ENCODE peak calls at places on chromosomes 11 and 22, in ten cellular contexts. H, I, Y, E, D, L, J, B, K and Q are unnamed samples.

GRCh38 chr11:10818594-10818993 is 9.9 kb upstream of the EIF4G2 start:
- DNase-seq in H (no peak), I (no peak), Y (no peak), E (no peak), D (no peak), L (no peak), J (peak), B (no peak), K (no peak), Q (peak)

GRCh38 chr11:12727556-12728070 is 53.4 kb downstream of the TEAD1 start:
- DNase-seq in H (no peak), I (no peak), Y (no peak), E (no peak), D (no peak), L (no peak), J (no peak), B (no peak), K (no peak), Q (no peak)

GRCh38 chr22:19182472-19183157 is 4.1 kb upstream of the SLC25A1 start:
- DNase-seq in H (no peak), I (no peak), Y (no peak), E (no peak), D (no peak), L (no peak), J (no peak), B (no peak), K (no peak), Q (no peak)

GRCh38 chr11:71489311-71490043 is 36.5 kb downstream of the NADSYN1 start:
- DNase-seq in H (no peak), I (no peak), Y (no peak), E (no peak), D (no peak), L (no peak), J (peak), B (no peak), K (no peak), Q (no peak)

GRCh38 chr22:32760815-32761214 is 40.7 kb upstream of the TIMP3 start:
- DNase-seq in H (no peak), I (no peak), Y (no peak), E (no peak), D (no peak), L (peak), J (no peak), B (no peak), K (no peak), Q (no peak)

GRCh38 chr11:693887-694562 is 997 bp downstream of the DEAF1 start:
- DNase-seq in H (no peak), I (no peak), Y (no peak), E (no peak), D (no peak), L (no peak), J (no peak), B (no peak), K (no peak), Q (no peak)

GRCh38 chr11:132777067-132777975 is 755.0 kb downstream of the OPCML start:
- DNase-seq in H (no peak), I (no peak), Y (no peak), E (no peak), D (no peak), L (no peak), J (no peak), B (no peak), K (no peak), Q (no peak)

GRCh38 chr22:30718491-30718890 is 23.8 kb downstream of the OSBP2 start:
- DNase-seq in H (no peak), I (no peak), Y (no peak), E (no peak), D (no peak), L (no peak), J (no peak), B (no peak), K (no peak), Q (no peak)

GRCh38 chr11:47591764-47592163 is 2.4 kb downstream of the C1QTNF4 start:
- DNase-seq in H (no peak), I (no peak), Y (no peak), E (peak), D (no peak), L (no peak), J (no peak), B (no peak), K (peak), Q (no peak)

GRCh38 chr22:21621891-21622623 is 7.8 kb downstream of the YDJC start:
- DNase-seq in H (no peak), I (no peak), Y (no peak), E (no peak), D (no peak), L (peak), J (peak), B (no peak), K (no peak), Q (no peak)

GRCh38 chr22:37545703-37546435 is 14.4 kb upstream of the CDC42EP1 start:
- DNase-seq in H (no peak), I (peak), Y (no peak), E (no peak), D (peak), L (peak), J (peak), B (no peak), K (no peak), Q (peak)

GRCh38 chr11:124078591-124078990 is 36.7 kb upstream of the VWA5A start:
- DNase-seq in H (no peak), I (no peak), Y (no peak), E (no peak), D (no peak), L (no peak), J (no peak), B (no peak), K (no peak), Q (no peak)

GRCh38 chr22:50483977-50484853 is 2.4 kb upstream of the MIOX start:
- DNase-seq in H (no peak), I (no peak), Y (no peak), E (no peak), D (no peak), L (no peak), J (no peak), B (no peak), K (no peak), Q (no peak)

GRCh38 chr11:8709002-8709672 is 26.5 kb downstream of the RPL27A start:
- DNase-seq in H (no peak), I (peak), Y (no peak), E (no peak), D (no peak), L (peak), J (peak), B (no peak), K (no peak), Q (peak)

GRCh38 chr11:106706355-106706754 is 311.9 kb downstream of the GUCY1A2 start:
- DNase-seq in H (no peak), I (no peak), Y (no peak), E (no peak), D (no peak), L (no peak), J (peak), B (no peak), K (no peak), Q (peak)

GRCh38 chr11:57763568-57763967 is 2.0 kb downstream of the CTNND1 start:
- DNase-seq in H (no peak), I (no peak), Y (no peak), E (no peak), D (no peak), L (no peak), J (peak), B (no peak), K (no peak), Q (no peak)